ENCODE peak calls at places on chromosomes 12 and 14, in four cellular contexts. One of them, this sample, is unnamed.
A peak's percentile ranks its signal among the peaks of the same experiment; 100 is the strongest.

GRCh38 chr12:8692573-8692972 is 5.2 kb upstream of the RIMKLB start:
- DNase-seq in tibial artery: peak; percentile 37
- DNase-seq in kidney: no peak
- DNase-seq in prostate gland: peak; percentile 76
- DNase-seq in this sample: peak; percentile 70

GRCh38 chr14:88597601-88598000 is 34.8 kb downstream of the ZC3H14 start:
- DNase-seq in prostate gland: no peak
- DNase-seq in tibial artery: no peak
- DNase-seq in kidney: no peak
- DNase-seq in this sample: no peak

GRCh38 chr12:131896811-131897270 is 2.4 kb downstream of the ULK1 start:
- DNase-seq in kidney: no peak
- DNase-seq in tibial artery: no peak
- DNase-seq in prostate gland: no peak
- DNase-seq in this sample: no peak

GRCh38 chr12:132286912-132287311 is 42.5 kb downstream of the GALNT9 start:
- DNase-seq in tibial artery: no peak
- DNase-seq in prostate gland: no peak
- DNase-seq in kidney: peak; percentile 89
- DNase-seq in this sample: no peak

GRCh38 chr12:44873898-44874297 is 2.2 kb downstream of the NELL2 start:
- DNase-seq in kidney: no peak
- DNase-seq in tibial artery: no peak
- DNase-seq in prostate gland: no peak
- DNase-seq in this sample: no peak

GRCh38 chr12:111482464-111482863 is 76.7 kb downstream of the SH2B3 start:
- DNase-seq in prostate gland: no peak
- DNase-seq in kidney: no peak
- DNase-seq in tibial artery: no peak
- DNase-seq in this sample: no peak

GRCh38 chr14:99360774-99361595 is 89.0 kb upstream of the BCL11B start:
- DNase-seq in kidney: no peak
- DNase-seq in prostate gland: no peak
- DNase-seq in tibial artery: no peak
- DNase-seq in this sample: no peak

GRCh38 chr14:71460091-71460490 is 472.1 kb upstream of the RGS6 start:
- DNase-seq in kidney: no peak
- DNase-seq in tibial artery: no peak
- DNase-seq in prostate gland: no peak
- DNase-seq in this sample: no peak

GRCh38 chr14:101229666-101230065 is 326.1 kb upstream of the RTL1 start:
- DNase-seq in tibial artery: no peak
- DNase-seq in prostate gland: no peak
- DNase-seq in kidney: peak; percentile 69
- DNase-seq in this sample: no peak

GRCh38 chr12:24069532-24070395 is 120.3 kb upstream of the SOX5 start:
- DNase-seq in prostate gland: peak; percentile 60
- DNase-seq in tibial artery: no peak
- DNase-seq in kidney: no peak
- DNase-seq in this sample: no peak

GRCh38 chr12:15256760-15257159 is 35.5 kb upstream of the RERG start:
- DNase-seq in prostate gland: no peak
- DNase-seq in tibial artery: peak; percentile 59
- DNase-seq in kidney: no peak
- DNase-seq in this sample: no peak

GRCh38 chr14:98368214-98368613 is 903.8 kb downstream of the BCL11B start:
- DNase-seq in tibial artery: no peak
- DNase-seq in kidney: no peak
- DNase-seq in prostate gland: no peak
- DNase-seq in this sample: no peak

GRCh38 chr12:121139301-121139700 is 6.6 kb downstream of the P2RX7 start:
- DNase-seq in tibial artery: no peak
- DNase-seq in prostate gland: no peak
- DNase-seq in kidney: no peak
- DNase-seq in this sample: no peak

GRCh38 chr14:84129028-84129427 is 1400.9 kb upstream of the FLRT2 start:
- DNase-seq in prostate gland: no peak
- DNase-seq in kidney: no peak
- DNase-seq in tibial artery: no peak
- DNase-seq in this sample: no peak

GRCh38 chr14:68192935-68193334 is 373.4 kb downstream of the RAD51B start:
- DNase-seq in tibial artery: no peak
- DNase-seq in kidney: no peak
- DNase-seq in prostate gland: no peak
- DNase-seq in this sample: no peak

GRCh38 chr12:11779286-11779685 is 129.8 kb downstream of the ETV6 start:
- DNase-seq in kidney: no peak
- DNase-seq in prostate gland: no peak
- DNase-seq in tibial artery: no peak
- DNase-seq in this sample: no peak

GRCh38 chr12:84157170-84157569 is 755.4 kb downstream of the SLC6A15 start:
- DNase-seq in kidney: no peak
- DNase-seq in prostate gland: no peak
- DNase-seq in tibial artery: no peak
- DNase-seq in this sample: no peak

GRCh38 chr14:106876711-106877110 is 1350.3 kb downstream of the TMEM121 start:
- DNase-seq in kidney: no peak
- DNase-seq in prostate gland: no peak
- DNase-seq in tibial artery: no peak
- DNase-seq in this sample: no peak

GRCh38 chr14:67411820-67412421 is at the start of gene PLEK2:
- DNase-seq in tibial artery: no peak
- DNase-seq in kidney: peak; percentile 92
- DNase-seq in prostate gland: peak; percentile 38
- DNase-seq in this sample: peak; percentile 86

GRCh38 chr12:91622981-91623380 is 440.4 kb upstream of the DCN start:
- DNase-seq in kidney: no peak
- DNase-seq in prostate gland: no peak
- DNase-seq in tibial artery: no peak
- DNase-seq in this sample: no peak

GRCh38 chr14:103185051-103186027 is 62.1 kb downstream of the TNFAIP2 start:
- DNase-seq in kidney: no peak
- DNase-seq in tibial artery: no peak
- DNase-seq in prostate gland: no peak
- DNase-seq in this sample: no peak

GRCh38 chr14:96104469-96105057 is 65.4 kb downstream of the C14orf132 start:
- DNase-seq in prostate gland: no peak
- DNase-seq in tibial artery: peak; percentile 90
- DNase-seq in kidney: peak; percentile 94
- DNase-seq in this sample: no peak

DNA sequence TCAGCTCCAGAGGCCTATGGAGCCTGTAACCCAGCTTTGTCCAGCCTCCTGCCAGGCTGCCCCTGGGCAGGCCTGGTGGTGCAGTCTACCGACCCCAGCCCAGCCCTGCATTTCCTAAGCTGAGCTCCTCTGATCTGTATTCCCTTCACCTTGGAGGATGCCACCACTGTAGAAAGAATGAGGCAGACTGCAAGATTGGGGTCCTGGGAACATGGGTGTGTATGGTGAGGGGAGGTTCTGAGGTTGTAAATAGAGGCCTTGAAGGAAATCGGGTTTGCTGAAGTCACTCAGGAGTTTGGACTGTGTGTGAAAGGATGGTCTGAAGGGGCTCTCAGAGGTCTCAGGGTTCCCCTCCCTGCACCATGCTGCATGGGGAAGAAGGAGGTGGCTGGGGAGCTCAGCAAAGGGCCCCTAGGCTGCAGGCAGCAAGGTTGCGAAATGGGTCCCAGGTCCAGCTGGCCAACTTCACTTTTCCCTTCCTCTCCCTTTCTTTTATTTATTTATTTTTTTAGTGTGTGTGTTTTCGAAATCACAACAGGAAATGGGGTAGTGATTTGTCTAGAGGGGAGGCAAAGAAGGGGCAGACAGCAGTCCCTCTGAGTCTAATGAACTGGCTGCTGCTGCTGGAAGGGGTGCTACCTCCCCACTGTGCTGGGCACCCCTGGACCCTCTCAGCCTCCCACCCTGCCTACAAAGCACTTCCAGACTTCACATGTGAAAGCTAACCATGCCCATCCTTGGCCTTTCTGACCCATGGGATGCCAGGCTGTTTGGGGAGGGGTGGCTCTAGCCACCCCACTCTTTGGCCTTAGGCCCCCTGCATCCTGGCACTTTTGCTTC is 1.3 kb upstream of the LRP1-AS start:
- DNase-seq in prostate gland: no peak
- DNase-seq in kidney: peak; percentile 88
- DNase-seq in tibial artery: peak; percentile 87
- DNase-seq in this sample: no peak
- H3K4me1 ChIP-seq in prostate gland: peaks cover 4% of the 10 kb centered on the region
- H3K4me1 ChIP-seq in kidney: no peaks in the 10 kb centered on the region
- H3K4me1 ChIP-seq in tibial artery: peaks cover 85% of the 10 kb centered on the region
- H3K4me1 ChIP-seq in this sample: peaks cover 50% of the 10 kb centered on the region

GRCh38 chr14:76939015-76939742 is 89.3 kb downstream of the IRF2BPL start:
- DNase-seq in tibial artery: no peak
- DNase-seq in kidney: no peak
- DNase-seq in prostate gland: no peak
- DNase-seq in this sample: no peak

GRCh38 chr14:76936483-76936882 is 92.0 kb downstream of the IRF2BPL start:
- DNase-seq in prostate gland: no peak
- DNase-seq in kidney: no peak
- DNase-seq in tibial artery: no peak
- DNase-seq in this sample: no peak

GRCh38 chr14:76940057-76940456 is 88.5 kb downstream of the IRF2BPL start:
- DNase-seq in prostate gland: no peak
- DNase-seq in kidney: no peak
- DNase-seq in tibial artery: no peak
- DNase-seq in this sample: no peak

GRCh38 chr14:76938092-76938500 is 90.4 kb downstream of the IRF2BPL start:
- DNase-seq in prostate gland: no peak
- DNase-seq in kidney: no peak
- DNase-seq in tibial artery: no peak
- DNase-seq in this sample: no peak

DNA sequence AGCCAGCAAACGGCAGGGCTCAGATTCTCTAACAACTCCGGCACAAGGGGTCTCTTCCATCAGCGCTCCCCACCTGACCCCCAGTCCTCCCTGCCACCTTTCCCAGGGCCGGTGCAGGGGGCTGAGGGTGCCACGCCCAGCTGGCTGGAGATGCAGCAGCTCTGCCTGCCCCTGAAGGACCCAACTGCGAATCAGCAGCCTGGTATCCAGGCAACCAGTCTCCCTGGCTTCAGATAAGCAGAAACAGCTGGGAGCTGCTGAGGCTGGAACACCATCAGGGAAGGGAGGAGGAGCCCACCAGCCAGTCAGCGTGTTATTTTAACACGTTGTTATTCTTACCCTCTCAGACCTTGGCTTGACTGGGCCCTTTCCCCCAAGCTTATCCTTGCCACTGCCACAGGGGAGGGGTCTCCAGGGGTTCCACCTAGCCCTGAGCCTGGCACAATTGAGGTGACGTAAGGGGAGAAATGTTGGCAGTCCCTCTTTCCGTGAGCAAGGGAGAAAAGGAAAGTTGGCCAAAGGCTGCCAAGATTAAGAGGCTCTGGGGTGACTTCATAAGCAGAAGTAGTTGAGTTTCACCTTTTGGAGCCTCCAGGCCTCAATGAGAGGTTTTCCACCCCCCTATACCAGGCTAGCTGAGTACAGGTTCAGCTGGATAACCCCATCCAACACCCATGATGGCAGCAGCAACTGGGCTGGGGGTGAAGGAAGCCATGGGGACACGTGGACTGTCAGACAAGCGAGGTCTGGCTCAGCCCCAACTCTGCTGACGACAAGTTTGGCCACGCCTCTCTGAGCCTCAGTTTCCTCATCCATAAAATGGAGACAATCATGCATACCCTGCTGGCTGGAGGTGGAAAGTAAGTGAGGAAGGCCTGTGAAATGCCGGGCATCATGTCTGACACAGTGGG is 91.1 kb downstream of the IRF2BPL start:
- DNase-seq in prostate gland: no peak
- DNase-seq in kidney: no peak
- DNase-seq in tibial artery: peak; percentile 50
- DNase-seq in this sample: peak; percentile 43
- TF ChIP-seq CTCF in prostate gland: no peak
- TF ChIP-seq CTCF in kidney: no peak
- TF ChIP-seq CTCF in tibial artery: no peak
- TF ChIP-seq CTCF in this sample: no peak

GRCh38 chr12:52646613-52647012 is 5.4 kb downstream of the KRT2 start:
- DNase-seq in prostate gland: no peak
- DNase-seq in kidney: no peak
- DNase-seq in tibial artery: no peak
- DNase-seq in this sample: no peak

GRCh38 chr12:52645982-52646381 is 6.0 kb downstream of the KRT2 start:
- DNase-seq in prostate gland: no peak
- DNase-seq in tibial artery: no peak
- DNase-seq in kidney: no peak
- DNase-seq in this sample: no peak

GRCh38 chr12:52645120-52645761 is 6.8 kb downstream of the KRT2 start:
- DNase-seq in kidney: no peak
- DNase-seq in prostate gland: no peak
- DNase-seq in tibial artery: no peak
- DNase-seq in this sample: no peak

GRCh38 chr12:52644078-52644415 is 8.0 kb downstream of the KRT2 start:
- DNase-seq in tibial artery: no peak
- DNase-seq in kidney: no peak
- DNase-seq in prostate gland: no peak
- DNase-seq in this sample: no peak

GRCh38 chr12:52643233-52644077 is 8.6 kb downstream of the KRT2 start:
- DNase-seq in kidney: no peak
- DNase-seq in tibial artery: no peak
- DNase-seq in prostate gland: no peak
- DNase-seq in this sample: no peak
- H3K27ac ChIP-seq in kidney: no peak overlapping the region
- H3K27ac ChIP-seq in tibial artery: no peak overlapping the region
- H3K27ac ChIP-seq in prostate gland: no peak overlapping the region
- H3K27ac ChIP-seq in this sample: no peak overlapping the region

DNA sequence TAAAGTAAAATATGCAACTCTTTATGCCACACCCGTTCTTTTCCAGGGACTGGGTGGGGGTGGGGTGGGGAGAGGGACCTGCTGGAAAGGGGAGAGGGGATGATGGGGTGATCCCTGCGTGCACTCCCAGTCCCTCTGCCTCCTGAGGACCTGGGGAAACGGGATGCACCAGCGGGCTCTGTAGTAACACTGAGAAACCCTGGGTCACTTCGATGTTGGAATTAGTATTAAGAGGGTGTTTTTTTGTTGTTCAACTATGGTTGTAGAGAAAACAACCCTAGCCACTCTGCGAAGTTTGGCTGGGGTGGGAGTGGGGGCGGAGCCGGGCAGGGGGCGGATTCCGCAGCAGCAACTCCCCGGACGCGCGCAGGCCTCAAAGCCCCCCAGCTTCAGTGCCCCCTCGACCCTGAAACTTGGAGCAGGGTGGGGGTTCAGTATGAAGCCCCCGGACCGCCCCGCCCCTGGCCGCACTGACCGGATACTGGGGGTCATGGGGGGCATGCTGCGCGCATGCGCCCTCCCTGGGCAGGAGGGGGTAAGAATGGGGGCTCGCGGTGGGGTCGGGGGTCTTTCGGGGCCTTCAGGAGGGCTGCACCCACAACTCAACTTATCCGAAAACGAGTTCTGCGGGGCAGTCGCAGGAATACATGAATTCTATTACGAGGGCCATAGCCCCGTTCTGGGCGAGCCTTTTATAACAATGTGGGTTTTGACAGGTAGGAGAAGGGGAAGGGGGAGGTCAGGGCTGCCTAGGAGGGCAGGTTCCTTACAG is 1.3 kb upstream of the ARHGEF25 start:
- DNase-seq in tibial artery: no peak
- DNase-seq in kidney: peak; percentile 84
- DNase-seq in prostate gland: no peak
- DNase-seq in this sample: no peak
- H3K4me1 ChIP-seq in tibial artery: peaks cover 46% of the 10 kb centered on the region
- H3K4me1 ChIP-seq in kidney: no peaks in the 10 kb centered on the region
- H3K4me1 ChIP-seq in prostate gland: no peaks in the 10 kb centered on the region
- H3K4me1 ChIP-seq in this sample: peaks cover 23% of the 10 kb centered on the region

GRCh38 chr14:104288272-104288671 is 149.9 kb downstream of the KIF26A start:
- DNase-seq in prostate gland: no peak
- DNase-seq in tibial artery: peak; percentile 13
- DNase-seq in kidney: peak; percentile 35
- DNase-seq in this sample: no peak
- TF ChIP-seq CTCF in prostate gland: no peak
- TF ChIP-seq CTCF in tibial artery: no peak
- TF ChIP-seq CTCF in kidney: no peak
- TF ChIP-seq CTCF in this sample: no peak

This sample was measured in thyroid gland.